ENCODE peak calls at places on chromosomes 12 and 14, in ten cellular contexts. W is GM12864, G is suprapubic skin, K is H7, N is tibial artery, U is GM12865, A is HCT116, D is fibroblast of lung, Q is IMR-90, X is choroid plexus epithelial cell. C is an unnamed sample.

GRCh38 chr12:92098594-92099370 is 46.9 kb downstream of the BTG1 start:
- DNase-seq in W (no peak), G (no peak), K (no peak), N (no peak), U (no peak), A (no peak), D (no peak), Q (no peak), X (no peak), C (no peak)

GRCh38 chr12:34289431-34290190 is 267.3 kb downstream of the ALG10 start:
- DNase-seq in W (no peak), G (no peak), K (no peak), N (peak), U (no peak), A (no peak), D (no peak), Q (no peak), X (no peak), C (no peak)

GRCh38 chr14:103281496-103282231 is 52.4 kb upstream of the EIF5 start:
- DNase-seq in W (no peak), G (no peak), K (peak), N (no peak), U (no peak), A (no peak), D (peak), Q (peak), X (peak), C (no peak)

GRCh38 chr14:35403085-35403396 is 1.5 kb downstream of the NFKBIA start:
- DNase-seq in W (no peak), G (no peak), K (no peak), N (peak), U (peak), A (no peak), D (no peak), Q (peak), X (peak), C (peak)

GRCh38 chr14:92037989-92038388 is 1.9 kb downstream of the TRIP11 start:
- DNase-seq in W (no peak), G (no peak), K (no peak), N (no peak), U (no peak), A (no peak), D (no peak), Q (peak), X (peak), C (no peak)

GRCh38 chr14:67569011-67569650 is 30.9 kb downstream of the PIGH start:
- DNase-seq in W (no peak), G (peak), K (peak), N (peak), U (no peak), A (no peak), D (no peak), Q (no peak), X (no peak), C (no peak)

GRCh38 chr12:128820723-128821432 is 2.9 kb downstream of the SLC15A4 start:
- DNase-seq in W (peak), G (no peak), K (no peak), N (no peak), U (peak), A (no peak), D (no peak), Q (no peak), X (peak), C (no peak)

GRCh38 chr14:104303705-104304425 is 165.5 kb downstream of the KIF26A start:
- DNase-seq in W (no peak), G (no peak), K (no peak), N (no peak), U (no peak), A (no peak), D (no peak), Q (no peak), X (no peak), C (no peak)

GRCh38 chr12:88393017-88393767 is 187.1 kb downstream of the KITLG start:
- DNase-seq in W (no peak), G (no peak), K (peak), N (no peak), U (peak), A (peak), D (no peak), Q (peak), X (peak), C (peak)

GRCh38 chr12:116707751-116708150 is 30.1 kb downstream of the SPRING1 start:
- DNase-seq in W (no peak), G (peak), K (no peak), N (no peak), U (no peak), A (no peak), D (no peak), Q (no peak), X (no peak), C (no peak)

GRCh38 chr12:119857036-119857435 is 20.1 kb downstream of the CIT start:
- DNase-seq in W (no peak), G (no peak), K (no peak), N (no peak), U (no peak), A (no peak), D (no peak), Q (no peak), X (no peak), C (no peak)

GRCh38 chr12:131096681-131097181 is 143.0 kb downstream of the ADGRD1 start:
- DNase-seq in W (no peak), G (peak), K (no peak), N (peak), U (no peak), A (no peak), D (no peak), Q (no peak), X (no peak), C (no peak)

GRCh38 chr14:26531894-26532293 is 65.9 kb downstream of the NOVA1 start:
- DNase-seq in W (no peak), G (no peak), K (no peak), N (no peak), U (no peak), A (no peak), D (peak), Q (peak), X (peak), C (no peak)

GRCh38 chr12:133058203-133059125 is 21.2 kb downstream of the ZNF84 start:
- DNase-seq in W (no peak), G (no peak), K (no peak), N (no peak), U (peak), A (no peak), D (peak), Q (peak), X (peak), C (no peak)

GRCh38 chr14:68853749-68854148 is 60.9 kb upstream of the ZFP36L1 start:
- DNase-seq in W (no peak), G (no peak), K (no peak), N (no peak), U (no peak), A (no peak), D (no peak), Q (no peak), X (no peak), C (no peak)

GRCh38 chr12:64665506-64665905 is 55.2 kb downstream of the RASSF3 start:
- DNase-seq in W (peak), G (peak), K (no peak), N (no peak), U (peak), A (no peak), D (no peak), Q (no peak), X (peak), C (no peak)

GRCh38 chr12:117380083-117380482 is 18.7 kb upstream of the NOS1 start:
- DNase-seq in W (no peak), G (no peak), K (no peak), N (no peak), U (no peak), A (no peak), D (no peak), Q (no peak), X (no peak), C (no peak)

GRCh38 chr12:57272337-57273151 is 21.6 kb upstream of the STAC3 start:
- DNase-seq in W (no peak), G (no peak), K (no peak), N (no peak), U (no peak), A (no peak), D (no peak), Q (peak), X (peak), C (no peak)

DNA sequence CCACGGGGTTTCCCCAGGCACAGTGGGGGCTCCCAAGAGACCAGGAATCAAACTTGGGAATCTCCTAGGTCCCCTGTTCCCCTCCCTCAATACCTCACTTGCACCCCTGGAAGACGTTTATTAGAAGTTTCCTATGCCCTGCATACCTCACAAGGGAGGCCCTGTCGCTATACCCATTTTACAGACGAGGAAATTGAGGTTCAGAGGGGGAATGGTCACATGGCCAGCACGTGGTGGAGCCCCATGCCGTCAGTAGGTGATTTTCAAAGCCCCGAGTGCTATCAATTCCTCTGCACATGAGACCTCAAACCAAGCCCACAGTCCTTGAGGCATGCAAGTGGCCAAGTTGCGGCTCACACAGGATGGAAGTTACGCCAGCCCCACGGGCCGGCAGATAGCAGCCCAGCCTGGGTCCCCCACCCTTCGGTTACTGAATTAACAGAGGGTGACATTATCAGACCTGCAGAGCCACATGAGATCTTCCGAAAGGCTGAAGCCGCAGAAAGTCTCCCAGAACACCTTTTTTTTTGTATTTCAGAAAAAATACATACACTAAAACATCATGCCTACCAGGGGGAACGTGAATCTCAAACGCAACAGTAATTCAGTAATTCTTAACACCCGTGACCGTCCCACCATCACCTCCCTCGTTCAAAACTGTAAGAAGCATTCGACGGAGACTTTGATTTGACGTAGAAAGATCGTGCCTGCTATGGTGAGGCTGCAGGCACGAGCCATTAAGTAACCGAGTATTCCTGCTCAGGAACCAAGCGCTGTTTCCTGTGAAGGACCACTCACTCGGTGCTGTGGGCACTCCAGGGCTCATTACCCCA is 129.0 kb downstream of the RFLNA start:
- DNase-seq in W (no peak), G (no peak), K (no peak), N (no peak), U (no peak), A (no peak), D (no peak), Q (no peak), X (no peak), C (no peak)
- H3K4me3 ChIP-seq in W (no peak), G (peak), K (no peak), N (peak), U (no peak), A (peak), D (no peak), Q (no peak), X (no peak), C (no peak)

GRCh38 chr12:121508533-121508932 is 72.3 kb downstream of the KDM2B start:
- DNase-seq in W (no peak), G (no peak), K (no peak), N (no peak), U (no peak), A (no peak), D (no peak), Q (no peak), X (no peak), C (no peak)

GRCh38 chr12:121505513-121505912 is 75.3 kb downstream of the KDM2B start:
- DNase-seq in W (no peak), G (no peak), K (no peak), N (no peak), U (no peak), A (no peak), D (no peak), Q (peak), X (no peak), C (no peak)

GRCh38 chr12:121507984-121508383 is 72.8 kb downstream of the KDM2B start:
- DNase-seq in W (no peak), G (no peak), K (no peak), N (no peak), U (no peak), A (no peak), D (no peak), Q (no peak), X (no peak), C (no peak)

GRCh38 chr12:121509339-121509738 is 71.5 kb downstream of the KDM2B start:
- DNase-seq in W (no peak), G (no peak), K (no peak), N (no peak), U (no peak), A (no peak), D (no peak), Q (no peak), X (no peak), C (no peak)

GRCh38 chr12:121507245-121507644 is 73.6 kb downstream of the KDM2B start:
- DNase-seq in W (no peak), G (no peak), K (no peak), N (no peak), U (no peak), A (no peak), D (no peak), Q (no peak), X (no peak), C (no peak)
- H3K4me3 ChIP-seq in W (no peak), G (no peak), K (no peak), N (no peak), U (no peak), A (no peak), D (no peak), Q (no peak), X (no peak), C (no peak)

GRCh38 chr12:6384499-6385436 is 806 bp downstream of the LTBR start:
- DNase-seq in W (no peak), G (no peak), K (peak), N (no peak), U (no peak), A (no peak), D (no peak), Q (no peak), X (peak), C (no peak)
- H3K4me3 ChIP-seq in W (no peak), G (peak), K (no peak), N (peak), U (peak), A (peak), D (peak), Q (peak), X (peak), C (no peak)

GRCh38 chr14:31024042-31024480 is 1.4 kb upstream of the AP4S1 start:
- DNase-seq in W (no peak), G (no peak), K (no peak), N (no peak), U (no peak), A (no peak), D (peak), Q (no peak), X (no peak), C (no peak)
- H3K4me3 ChIP-seq in W (peak), G (peak), K (no peak), N (peak), U (peak), A (peak), D (peak), Q (peak), X (peak), C (peak)

GRCh38 chr12:120858306-120859088 is 45.7 kb downstream of the SPPL3 start:
- DNase-seq in W (no peak), G (no peak), K (no peak), N (no peak), U (peak), A (no peak), D (no peak), Q (no peak), X (no peak), C (no peak)

GRCh38 chr12:120856980-120857379 is 47.2 kb downstream of the SPPL3 start:
- DNase-seq in W (no peak), G (no peak), K (no peak), N (no peak), U (no peak), A (peak), D (no peak), Q (no peak), X (no peak), C (no peak)

GRCh38 chr12:120862664-120863063 is 41.5 kb downstream of the SPPL3 start:
- DNase-seq in W (no peak), G (no peak), K (peak), N (no peak), U (no peak), A (no peak), D (no peak), Q (no peak), X (no peak), C (no peak)

GRCh38 chr12:120865094-120865493 is 39.1 kb downstream of the SPPL3 start:
- DNase-seq in W (no peak), G (no peak), K (no peak), N (no peak), U (no peak), A (no peak), D (no peak), Q (no peak), X (no peak), C (no peak)

GRCh38 chr12:120861074-120861795 is 42.9 kb downstream of the SPPL3 start:
- DNase-seq in W (no peak), G (no peak), K (no peak), N (no peak), U (no peak), A (no peak), D (no peak), Q (peak), X (no peak), C (no peak)
- H3K4me3 ChIP-seq in W (no peak), G (no peak), K (no peak), N (no peak), U (no peak), A (no peak), D (no peak), Q (no peak), X (no peak), C (no peak)